ENCODE peak calls at places on chromosomes 6 and 20, in four cellular contexts. K is HepG2, F is H1, Z is GM12878. V is an unnamed sample. For H3K4me1, the result is how much of the 10 kb centered on the place peaks cover.

GRCh38 chr6:26305097-26305841 is 59.7 kb upstream of the BTN3A2 start:
- DNase-seq in K (peak), F (peak), Z (no peak), V (no peak)

GRCh38 chr20:58692579-58693225 is at the start of gene NPEPL1:
- DNase-seq in K (no peak), F (peak), Z (no peak), V (peak)

GRCh38 chr6:139288496-139289040 is 3.2 kb downstream of the TXLNB start:
- DNase-seq in K (no peak), F (no peak), Z (no peak), V (no peak)

GRCh38 chr20:22585786-22586493 is 1.6 kb upstream of the FOXA2 start:
- DNase-seq in K (no peak), F (no peak), Z (no peak), V (no peak)

GRCh38 chr6:122432816-122433215 is 33.4 kb downstream of the HSF2 start:
- DNase-seq in K (no peak), F (no peak), Z (no peak), V (no peak)

GRCh38 chr6:125154184-125155135 is 887 bp downstream of the TPD52L1 start:
- DNase-seq in K (peak), F (peak), Z (no peak), V (peak)

GRCh38 chr6:11380969-11381744 is 148.7 kb upstream of the NEDD9 start:
- DNase-seq in K (no peak), F (no peak), Z (no peak), V (peak)

GRCh38 chr6:122726649-122727048 is 52.9 kb upstream of the FABP7 start:
- DNase-seq in K (peak), F (no peak), Z (no peak), V (no peak)

GRCh38 chr20:15396026-15396425 is 1058.6 kb upstream of the FLRT3 start:
- DNase-seq in K (no peak), F (no peak), Z (no peak), V (no peak)

GRCh38 chr6:103893082-103893481 is 966.6 kb downstream of the HACE1 start:
- DNase-seq in K (no peak), F (no peak), Z (no peak), V (no peak)

GRCh38 chr6:50962213-50962759 is 143.6 kb downstream of the TFAP2B start:
- DNase-seq in K (no peak), F (no peak), Z (no peak), V (no peak)

GRCh38 chr20:45041464-45042337 is 59.2 kb downstream of the KCNS1 start:
- DNase-seq in K (no peak), F (no peak), Z (no peak), V (peak)

GRCh38 chr20:62615750-62616251 is 26.5 kb upstream of the SLCO4A1 start:
- DNase-seq in K (no peak), F (no peak), Z (no peak), V (no peak)

GRCh38 chr6:80523531-80523970 is 417.1 kb downstream of the BCKDHB start:
- DNase-seq in K (no peak), F (peak), Z (no peak), V (peak)

GRCh38 chr6:170434114-170434820 is 118.8 kb downstream of the PSMB1 start:
- DNase-seq in K (peak), F (peak), Z (no peak), V (no peak)
- TF ChIP-seq SUZ12 in K (no peak), F (no peak), Z (no peak), V (no peak)

GRCh38 chr6:35687658-35688604 is 784 bp downstream of the FKBP5 start:
- DNase-seq in K (no peak), F (peak), Z (peak), V (no peak)
- H3K4me1 ChIP-seq in K (under half), F (under half), Z (under half), V (under half)

DNA sequence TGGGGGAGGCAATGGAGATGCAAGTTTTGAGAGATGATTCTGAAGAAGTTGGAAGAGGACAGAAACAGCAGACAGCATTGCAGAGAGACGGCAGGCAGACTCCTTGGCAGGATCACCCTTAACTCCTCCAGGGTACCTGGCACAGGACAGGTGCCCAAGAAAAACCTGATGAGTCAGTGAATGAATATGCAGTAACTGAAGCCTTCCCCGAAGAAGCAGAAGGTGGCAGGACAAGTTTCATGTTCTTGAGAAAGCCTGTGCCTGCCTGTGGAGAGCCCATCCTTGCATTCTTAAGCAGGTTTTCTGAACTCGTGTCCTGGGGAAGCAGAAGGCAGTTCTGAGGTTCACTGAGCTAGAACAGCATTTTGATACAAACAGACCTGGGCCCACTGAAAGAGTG is 79.6 kb upstream of the SASH1 start:
- DNase-seq in K (no peak), F (no peak), Z (no peak), V (no peak)
- TF ChIP-seq SUZ12 in K (no peak), F (no peak), Z (no peak), V (no peak)

GRCh38 chr6:158868122-158868480 is 48.9 kb upstream of the EZR start:
- DNase-seq in K (no peak), F (no peak), Z (no peak), V (no peak)

GRCh38 chr6:158863646-158864045 is 44.5 kb upstream of the EZR start:
- DNase-seq in K (no peak), F (no peak), Z (no peak), V (no peak)

GRCh38 chr6:158869010-158869603 is 49.9 kb upstream of the EZR start:
- DNase-seq in K (no peak), F (no peak), Z (peak), V (no peak)

GRCh38 chr6:158867381-158868121 is 48.4 kb upstream of the EZR start:
- DNase-seq in K (no peak), F (no peak), Z (no peak), V (no peak)

DNA sequence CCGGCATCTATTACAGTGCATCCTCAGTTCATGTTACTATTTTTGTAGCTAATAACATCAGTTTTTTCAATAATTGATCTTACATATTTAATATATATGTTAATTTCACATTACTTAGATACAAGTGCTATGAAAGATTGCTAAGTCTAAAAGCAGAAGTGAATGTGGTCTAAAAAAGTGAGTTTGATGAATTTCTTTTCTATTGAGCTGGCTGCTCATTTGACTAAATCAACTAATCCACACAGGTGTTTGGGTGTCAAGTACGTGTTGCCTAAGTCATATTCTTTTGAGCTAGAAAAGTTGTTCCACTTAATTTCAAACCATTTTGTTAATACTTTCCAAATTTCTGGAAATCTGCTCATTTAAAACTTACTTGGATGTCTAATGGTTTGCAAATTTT is 46.6 kb upstream of the EZR start:
- DNase-seq in K (no peak), F (no peak), Z (no peak), V (no peak)
- H3K4me1 ChIP-seq in K (under half), F (under half), Z (under half), V (under half)